ENCODE peak calls at places on chromosomes 13 and 19, in eight cellular contexts. I is DMS153; X is effector memory CD8-positive, alpha-beta T cell; M is A172; P is NCI-H1105 treated with DMSO at 0.1 percent for 48 hours; D is globus pallidus; V is left colon; Y is heart right ventricle. S is an unnamed sample.

GRCh38 chr13:57665471-57665870 is 33.9 kb downstream of the PCDH17 start:
- DNase-seq in I (no peak), X (no peak), M (no peak), P (no peak), D (peak; percentile 68), V (no peak), Y (no peak), S (no peak)

GRCh38 chr13:80117515-80117914 is 223.4 kb downstream of the SPRY2 start:
- DNase-seq in I (no peak), X (no peak), M (no peak), P (no peak), D (no peak), V (no peak), Y (no peak), S (no peak)

GRCh38 chr13:74287672-74288169 is 153.5 kb upstream of the KLF12 start:
- DNase-seq in I (peak; percentile 81), X (peak; percentile 70), M (peak; percentile 14), P (peak; percentile 88), D (peak; percentile 84), V (peak; percentile 88), Y (peak; percentile 85), S (no peak)

GRCh38 chr13:52070929-52071523 is 46.5 kb downstream of the UTP14C start:
- DNase-seq in I (no peak), X (no peak), M (peak; percentile 44), P (no peak), D (no peak), V (no peak), Y (no peak), S (peak; percentile 26)

GRCh38 chr19:49091391-49092038 is 6.3 kb downstream of the SNRNP70 start:
- DNase-seq in I (no peak), X (no peak), M (no peak), P (no peak), D (no peak), V (no peak), Y (no peak), S (no peak)

GRCh38 chr19:5515737-5516136 is 52.0 kb downstream of the TINCR start:
- DNase-seq in I (no peak), X (no peak), M (no peak), P (no peak), D (no peak), V (no peak), Y (no peak), S (no peak)

GRCh38 chr19:3210347-3211017 is 14.0 kb upstream of the CELF5 start:
- DNase-seq in I (no peak), X (peak; percentile 75), M (peak; percentile 32), P (peak; percentile 6), D (no peak), V (peak; percentile 76), Y (no peak), S (no peak)

GRCh38 chr19:10636304-10636972 is 11.1 kb downstream of the SLC44A2 start:
- DNase-seq in I (no peak), X (no peak), M (no peak), P (no peak), D (no peak), V (no peak), Y (no peak), S (no peak)

GRCh38 chr13:109383683-109384082 is 402.7 kb downstream of the IRS2 start:
- DNase-seq in I (no peak), X (no peak), M (peak; percentile 44), P (no peak), D (no peak), V (no peak), Y (no peak), S (no peak)

GRCh38 chr19:45515807-45516401 is 8.6 kb downstream of the VASP start:
- DNase-seq in I (no peak), X (no peak), M (no peak), P (no peak), D (no peak), V (peak; percentile 77), Y (no peak), S (no peak)

GRCh38 chr19:8526345-8527062 is 12.5 kb upstream of the ZNF414 start:
- DNase-seq in I (peak; percentile 48), X (no peak), M (peak; percentile 88), P (peak; percentile 70), D (peak; percentile 83), V (peak; percentile 96), Y (peak; percentile 94), S (peak; percentile 73)

GRCh38 chr13:37615271-37615670 is 16.7 kb upstream of the POSTN start:
- DNase-seq in I (no peak), X (no peak), M (peak; percentile 23), P (no peak), D (no peak), V (no peak), Y (no peak), S (no peak)

GRCh38 chr19:56838930-56839664 is 1.4 kb downstream of the PEG3 start:
- DNase-seq in I (no peak), X (no peak), M (no peak), P (no peak), D (peak; percentile 99), V (peak; percentile 68), Y (peak; percentile 98), S (no peak)

GRCh38 chr13:94173312-94173854 is 306.1 kb downstream of the DCT start:
- DNase-seq in I (no peak), X (no peak), M (no peak), P (no peak), D (no peak), V (no peak), Y (no peak), S (no peak)

GRCh38 chr13:37534181-37534580 is 64.4 kb downstream of the POSTN start:
- DNase-seq in I (no peak), X (no peak), M (peak; percentile 59), P (no peak), D (no peak), V (no peak), Y (no peak), S (peak; percentile 66)

GRCh38 chr13:31043891-31044657 is 111.6 kb downstream of the TEX26 start:
- DNase-seq in I (peak; percentile 67), X (peak; percentile 80), M (peak; percentile 70), P (peak; percentile 66), D (peak; percentile 68), V (peak; percentile 84), Y (peak; percentile 70), S (peak; percentile 57)

GRCh38 chr13:114107686-114108081 is 24.7 kb downstream of the RASA3 start:
- DNase-seq in I (no peak), X (no peak), M (no peak), P (no peak), D (no peak), V (peak; percentile 10), Y (no peak), S (no peak)

GRCh38 chr13:68850160-68850559 is 1257.5 kb upstream of the ATXN8OS start:
- DNase-seq in I (no peak), X (no peak), M (peak; percentile 15), P (no peak), D (no peak), V (no peak), Y (no peak), S (no peak)

GRCh38 chr19:49224856-49225255 is 67.3 kb downstream of the TRPM4 start:
- DNase-seq in I (peak; percentile 55), X (no peak), M (peak; percentile 76), P (peak; percentile 35), D (no peak), V (peak; percentile 75), Y (no peak), S (peak; percentile 13)

GRCh38 chr13:35489050-35489449 is 12.6 kb upstream of the MAB21L1 start:
- DNase-seq in I (no peak), X (no peak), M (no peak), P (no peak), D (no peak), V (no peak), Y (no peak), S (peak; percentile 25)

GRCh38 chr13:72101768-72102400 is 234.9 kb upstream of the DACH1 start:
- DNase-seq in I (no peak), X (no peak), M (no peak), P (no peak), D (no peak), V (no peak), Y (no peak), S (no peak)

GRCh38 chr19:47357788-47358680 is 8.9 kb downstream of the DHX34 start:
- DNase-seq in I (no peak), X (no peak), M (no peak), P (no peak), D (no peak), V (no peak), Y (no peak), S (no peak)

GRCh38 chr19:35045667-35046300 is 4.3 kb downstream of the HPN start:
- DNase-seq in I (no peak), X (peak; percentile 34), M (no peak), P (no peak), D (peak; percentile 76), V (no peak), Y (no peak), S (peak; percentile 15)

GRCh38 chr19:948842-949496 is 23.1 kb downstream of the ARID3A start:
- DNase-seq in I (no peak), X (no peak), M (no peak), P (no peak), D (no peak), V (no peak), Y (no peak), S (no peak)

GRCh38 chr19:4233282-4233853 is 4.0 kb downstream of the EBI3 start:
- DNase-seq in I (peak; percentile 3), X (peak; percentile 64), M (peak; percentile 28), P (no peak), D (no peak), V (peak; percentile 66), Y (no peak), S (no peak)

GRCh38 chr13:27481766-27482165 is 31.4 kb upstream of the MTIF3 start:
- DNase-seq in I (no peak), X (peak; percentile 18), M (peak; percentile 4), P (peak; percentile 23), D (no peak), V (peak; percentile 54), Y (no peak), S (no peak)

GRCh38 chr19:55857149-55857548 is 20.8 kb downstream of the NLRP4 start:
- DNase-seq in I (no peak), X (no peak), M (no peak), P (no peak), D (peak; percentile 35), V (no peak), Y (no peak), S (no peak)

GRCh38 chr19:54133312-54133956 is 4.1 kb upstream of the CNOT3 start:
- DNase-seq in I (peak; percentile 71), X (no peak), M (peak; percentile 74), P (peak; percentile 51), D (peak; percentile 41), V (no peak), Y (no peak), S (no peak)

GRCh38 chr19:21468791-21469190 is 36.6 kb upstream of the ZNF429 start:
- DNase-seq in I (no peak), X (no peak), M (no peak), P (no peak), D (no peak), V (no peak), Y (no peak), S (no peak)

GRCh38 chr13:83987394-83987793 is 105.1 kb upstream of the SLITRK1 start:
- DNase-seq in I (no peak), X (no peak), M (no peak), P (no peak), D (no peak), V (no peak), Y (no peak), S (no peak)

GRCh38 chr13:67147257-67148218 is 82.6 kb downstream of the PCDH9 start:
- DNase-seq in I (peak; percentile 48), X (no peak), M (no peak), P (no peak), D (no peak), V (no peak), Y (peak; percentile 15), S (peak; percentile 12)

GRCh38 chr19:10372698-10373097 is 7.7 kb downstream of the TYK2 start:
- DNase-seq in I (no peak), X (no peak), M (no peak), P (no peak), D (no peak), V (no peak), Y (no peak), S (no peak)

GRCh38 chr19:30314056-30314804 is 58.0 kb upstream of the ZNF536 start:
- DNase-seq in I (no peak), X (no peak), M (no peak), P (no peak), D (no peak), V (no peak), Y (no peak), S (no peak)

S was measured in GM04504.